ENCODE peak calls at places on chromosomes 2 and 18, in nine cellular contexts. O, V, M, D, Y, G, B, J and H are unnamed samples.

GRCh38 chr2:88857951-88858406 is 166.5 kb downstream of the RPIA start:
- DNase-seq in O (peak; percentile 43), V (peak; percentile 46), M (no peak), D (no peak), Y (no peak), G (no peak), B (no peak), J (no peak), H (peak; percentile 13)

GRCh38 chr2:105455488-105455991 is 56.7 kb upstream of the FHL2 start:
- DNase-seq in O (peak; percentile 99), V (peak; percentile 52), M (peak; percentile 43), D (peak; percentile 98), Y (no peak), G (peak; percentile 40), B (peak; percentile 99), J (no peak), H (peak; percentile 91)

GRCh38 chr2:15889800-15890498 is 50.4 kb upstream of the MYCN start:
- DNase-seq in O (no peak), V (no peak), M (no peak), D (no peak), Y (no peak), G (no peak), B (no peak), J (no peak), H (no peak)

GRCh38 chr2:232699110-232699509 is 2.0 kb downstream of the GIGYF2 start:
- DNase-seq in O (no peak), V (no peak), M (peak; percentile 10), D (no peak), Y (no peak), G (no peak), B (no peak), J (no peak), H (no peak)

GRCh38 chr18:23627325-23627724 is 35.4 kb downstream of the ANKRD29 start:
- DNase-seq in O (peak; percentile 88), V (peak; percentile 84), M (no peak), D (peak; percentile 93), Y (no peak), G (peak; percentile 44), B (peak; percentile 75), J (no peak), H (peak; percentile 62)

GRCh38 chr2:45169339-45170190 is 160.3 kb upstream of the SIX2 start:
- DNase-seq in O (peak; percentile 30), V (no peak), M (peak; percentile 45), D (peak; percentile 3), Y (no peak), G (no peak), B (no peak), J (no peak), H (no peak)

GRCh38 chr2:233480490-233481202 is 85.9 kb downstream of the USP40 start:
- DNase-seq in O (peak; percentile 43), V (no peak), M (peak; percentile 84), D (peak; percentile 70), Y (no peak), G (peak; percentile 85), B (no peak), J (peak; percentile 55), H (peak; percentile 16)

GRCh38 chr18:27005589-27005988 is 140.1 kb upstream of the AQP4 start:
- DNase-seq in O (peak; percentile 8), V (no peak), M (no peak), D (peak; percentile 25), Y (no peak), G (no peak), B (no peak), J (no peak), H (no peak)

GRCh38 chr2:27779417-27780055 is 8.0 kb downstream of the MRPL33 start:
- DNase-seq in O (no peak), V (no peak), M (no peak), D (no peak), Y (no peak), G (no peak), B (no peak), J (no peak), H (no peak)

GRCh38 chr2:168559187-168559586 is 103.1 kb downstream of the CERS6 start:
- DNase-seq in O (no peak), V (no peak), M (no peak), D (peak; percentile 95), Y (no peak), G (no peak), B (no peak), J (peak; percentile 67), H (no peak)

GRCh38 chr2:223297788-223298187 is 245.8 kb downstream of the KCNE4 start:
- DNase-seq in O (no peak), V (peak; percentile 1), M (peak; percentile 59), D (peak; percentile 39), Y (no peak), G (no peak), B (no peak), J (no peak), H (no peak)

GRCh38 chr2:149166958-149167810 is 128.7 kb downstream of the LYPD6B start:
- DNase-seq in O (no peak), V (no peak), M (no peak), D (peak; percentile 59), Y (no peak), G (no peak), B (no peak), J (no peak), H (no peak)

GRCh38 chr18:213977-214376 is 53.9 kb downstream of the THOC1 start:
- DNase-seq in O (no peak), V (no peak), M (no peak), D (no peak), Y (no peak), G (no peak), B (no peak), J (no peak), H (no peak)

GRCh38 chr2:24382363-24383021 is 22.2 kb upstream of the ITSN2 start:
- DNase-seq in O (peak; percentile 68), V (no peak), M (peak; percentile 67), D (peak; percentile 60), Y (no peak), G (peak; percentile 58), B (peak; percentile 17), J (no peak), H (peak; percentile 55)

GRCh38 chr2:27901219-27901618 is 10.7 kb downstream of the BABAM2 start:
- DNase-seq in O (no peak), V (no peak), M (no peak), D (no peak), Y (no peak), G (no peak), B (no peak), J (no peak), H (no peak)

GRCh38 chr2:20448246-20449046 is 1.6 kb downstream of the RHOB start:
- DNase-seq in O (peak; percentile 29), V (no peak), M (peak; percentile 54), D (no peak), Y (no peak), G (peak; percentile 38), B (no peak), J (peak; percentile 60), H (no peak)

DNA sequence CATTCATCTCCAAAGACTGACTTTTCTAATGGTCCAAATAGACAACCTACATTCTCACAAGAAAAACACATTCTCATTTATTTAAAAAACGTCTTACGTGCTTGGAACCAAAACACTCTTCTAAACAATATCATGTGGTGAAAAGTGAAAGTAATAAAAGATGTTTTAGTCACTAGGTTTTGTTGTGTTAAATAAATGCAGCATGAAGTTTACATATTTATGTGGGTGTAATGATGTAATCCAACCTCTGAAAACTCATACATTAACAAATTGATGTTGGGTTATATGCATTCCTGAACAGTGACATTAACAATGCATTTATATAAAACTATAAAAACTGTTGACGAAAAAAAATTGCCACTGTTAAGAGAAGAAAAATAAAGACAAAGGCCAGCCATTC is 55.1 kb upstream of the ACVR2A start:
- DNase-seq in O (peak; percentile 52), V (no peak), M (no peak), D (peak; percentile 61), Y (no peak), G (no peak), B (no peak), J (no peak), H (peak; percentile 72)
- H3K4me3 ChIP-seq in O (no peak overlapping the region), V (no peak overlapping the region), M (no peak overlapping the region), D (no peak overlapping the region), Y (no peak overlapping the region), G (no peak overlapping the region), B (no peak overlapping the region), J (no peak overlapping the region), H (no peak overlapping the region)

GRCh38 chr2:37645836-37646235 is 25.6 kb downstream of the CDC42EP3 start:
- DNase-seq in O (no peak), V (no peak), M (no peak), D (no peak), Y (no peak), G (no peak), B (no peak), J (no peak), H (no peak)
- TF ChIP-seq CTCF in O (no peak), V (no peak), M (no peak), D (no peak), Y (no peak), G (no peak), B (no peak), J (no peak), H (no peak)

DNA sequence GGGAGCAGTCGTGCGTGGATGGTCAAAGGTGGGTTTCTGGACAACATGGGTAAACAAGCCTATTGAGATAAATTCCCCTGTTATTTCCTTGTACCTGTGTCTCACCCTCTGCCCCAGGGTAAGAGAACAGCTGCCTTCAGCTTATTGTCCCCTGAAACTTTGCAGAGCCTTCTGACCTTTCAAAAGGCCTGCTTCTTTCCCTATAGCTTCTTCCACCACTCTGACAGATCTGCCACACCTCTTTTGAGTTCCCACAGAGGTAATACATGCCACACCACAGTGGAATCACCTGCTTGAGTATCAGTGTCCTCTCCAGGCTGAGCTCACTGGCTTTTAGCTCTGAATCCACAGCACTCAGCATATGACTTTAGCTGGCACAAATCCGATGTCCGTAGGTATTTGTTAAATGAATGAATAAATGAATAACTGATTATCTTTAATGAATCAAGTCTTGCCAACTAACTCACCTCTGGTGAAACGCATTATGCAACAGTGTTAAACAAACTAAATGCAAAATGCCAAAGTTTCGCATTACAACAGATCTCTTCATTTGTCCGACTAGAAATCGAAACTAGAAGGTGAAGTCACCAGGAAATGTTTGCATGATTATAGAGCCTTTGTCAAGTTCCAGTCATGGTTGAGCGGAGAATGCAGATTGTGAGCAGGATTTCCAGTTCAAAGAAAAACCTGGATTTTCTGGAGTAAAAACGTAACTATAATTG is 16.3 kb downstream of the DYNAP start:
- DNase-seq in O (peak; percentile 35), V (no peak), M (no peak), D (peak; percentile 99), Y (no peak), G (no peak), B (no peak), J (no peak), H (peak; percentile 37)
- H3K4me3 ChIP-seq in O (peak overlapping the region; percentile 4), V (no peak overlapping the region), M (no peak overlapping the region), D (peak overlapping the region; percentile 17), Y (no peak overlapping the region), G (no peak overlapping the region), B (no peak overlapping the region), J (peak overlapping the region; percentile 50), H (peak overlapping the region; percentile 16)

DNA sequence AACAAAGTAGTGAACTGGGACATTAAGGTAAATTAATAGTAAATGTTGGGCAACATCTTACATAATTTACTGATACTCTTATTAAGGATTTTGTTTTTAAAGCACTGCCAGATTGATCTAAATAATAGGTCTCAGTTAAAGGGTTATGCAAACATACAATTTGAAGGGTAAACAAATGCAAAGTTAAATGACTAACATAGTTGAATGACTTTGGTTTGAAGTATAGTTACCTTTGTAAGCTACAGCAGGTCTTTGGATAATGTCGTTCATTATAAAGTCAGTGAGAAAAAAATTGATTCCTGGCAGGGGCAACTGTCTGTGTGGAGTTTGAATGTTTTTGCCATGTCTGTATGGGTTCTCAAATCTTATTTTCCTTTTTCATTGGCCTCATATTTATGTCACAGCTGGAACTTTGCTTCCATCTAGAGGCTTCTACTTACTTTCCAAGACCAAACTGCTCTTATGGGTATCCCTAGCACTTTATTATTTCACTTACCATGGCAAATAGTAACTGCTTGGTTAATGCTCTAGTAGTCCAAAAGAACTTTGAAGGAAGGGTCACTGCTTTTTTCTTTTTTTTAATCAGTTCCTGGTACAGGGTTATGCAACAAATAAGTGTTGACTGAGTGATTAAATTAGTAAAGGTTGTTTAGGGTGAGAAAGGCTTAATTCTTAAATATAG is 107.8 kb downstream of the NBEAL1 start:
- DNase-seq in O (no peak), V (no peak), M (no peak), D (no peak), Y (no peak), G (no peak), B (no peak), J (no peak), H (no peak)
- TF ChIP-seq CTCF in O (no peak), V (no peak), M (peak; percentile 43), D (peak; percentile 6), Y (peak; percentile 40), G (no peak), B (peak; percentile 10), J (peak; percentile 23), H (no peak)